ENCODE peak calls at places on chromosomes 16 and 17, in nine cellular contexts. N, B, T, W, A, M, V, I and E are unnamed samples.

GRCh38 chr17:80920406-80920805 is 71.2 kb upstream of the CHMP6 start:
- DNase-seq in N (no peak), B (no peak), T (no peak), W (no peak), A (no peak), M (no peak), V (no peak), I (peak; percentile 65), E (no peak)

GRCh38 chr16:7512503-7512902 is 179.9 kb downstream of the RBFOX1 start:
- DNase-seq in N (no peak), B (no peak), T (no peak), W (no peak), A (no peak), M (no peak), V (no peak), I (no peak), E (no peak)

GRCh38 chr16:47069841-47070584 is 73.7 kb downstream of the NETO2 start:
- DNase-seq in N (no peak), B (no peak), T (no peak), W (no peak), A (no peak), M (no peak), V (no peak), I (no peak), E (no peak)

GRCh38 chr17:60155815-60156214 is 6.0 kb downstream of the CA4 start:
- DNase-seq in N (no peak), B (no peak), T (no peak), W (no peak), A (no peak), M (no peak), V (no peak), I (no peak), E (no peak)

GRCh38 chr16:23382279-23382678 is 70.7 kb downstream of the COG7 start:
- DNase-seq in N (no peak), B (no peak), T (no peak), W (no peak), A (no peak), M (no peak), V (no peak), I (no peak), E (no peak)

GRCh38 chr17:43371227-43371821 is 27.5 kb upstream of the ARL4D start:
- DNase-seq in N (no peak), B (no peak), T (no peak), W (no peak), A (no peak), M (no peak), V (no peak), I (no peak), E (no peak)

GRCh38 chr16:47617732-47618131 is 156.6 kb downstream of the PHKB start:
- DNase-seq in N (no peak), B (no peak), T (no peak), W (no peak), A (no peak), M (no peak), V (no peak), I (no peak), E (no peak)

GRCh38 chr17:71760062-71760720 is 360.6 kb upstream of the SOX9 start:
- DNase-seq in N (no peak), B (no peak), T (no peak), W (no peak), A (no peak), M (no peak), V (no peak), I (no peak), E (no peak)

GRCh38 chr16:78524066-78524595 is 424.7 kb downstream of the WWOX start:
- DNase-seq in N (no peak), B (no peak), T (no peak), W (no peak), A (no peak), M (no peak), V (no peak), I (no peak), E (no peak)

GRCh38 chr16:87838643-87839541 is 30.4 kb downstream of the SLC7A5 start:
- DNase-seq in N (no peak), B (no peak), T (no peak), W (no peak), A (no peak), M (no peak), V (no peak), I (no peak), E (no peak)

GRCh38 chr17:77124192-77124908 is 16.4 kb upstream of the SEC14L1 start:
- DNase-seq in N (no peak), B (peak; percentile 43), T (peak; percentile 44), W (no peak), A (peak; percentile 59), M (no peak), V (no peak), I (no peak), E (no peak)